ENCODE peak calls at places on chromosome 11, in seven cellular contexts. One of them, this sample, is unnamed.
A peak's percentile ranks its signal among the peaks of the same experiment; 100 is the strongest.

GRCh38 chr11:123261345-123262106 is 66.5 kb upstream of the CLMP start:
- DNase-seq in activated T-helper 1 cell treated with anti-CD3 and anti-CD28 coated beads, Interleukin-12 subunit alpha, Interleukin-12 subunit beta, Interleukin-2, Interleukin-4 antibody, amounts not matched to agents 30 ng/mL and 10 ng/mL and 1 ng/mL, durations not matched to agents 14 hours and 24 hours and 36 hours: peak; percentile 59
- DNase-seq in left colon: peak; percentile 89
- DNase-seq in activated CD8-positive, alpha-beta memory T cell treated with anti-CD3 and anti-CD28 coated beads for 48 hours: peak; percentile 60
- DNase-seq in activated gamma-delta T cell treated with anti-CD3 and anti-CD28 coated beads, Interleukin-2, amount 50 U/mL, for 16 hours: peak; percentile 46
- DNase-seq in HTR-8/SVneo: peak; percentile 85
- DNase-seq in CD8-positive, alpha-beta memory T cell: peak; percentile 64
- DNase-seq in this sample: peak; percentile 91

GRCh38 chr11:118415739-118416068 is 14.3 kb downstream of the ATP5MG start:
- DNase-seq in activated T-helper 1 cell treated with anti-CD3 and anti-CD28 coated beads, Interleukin-12 subunit alpha, Interleukin-12 subunit beta, Interleukin-2, Interleukin-4 antibody, amounts not matched to agents 30 ng/mL and 10 ng/mL and 1 ng/mL, durations not matched to agents 14 hours and 24 hours and 36 hours: peak; percentile 14
- DNase-seq in left colon: peak; percentile 16
- DNase-seq in activated CD8-positive, alpha-beta memory T cell treated with anti-CD3 and anti-CD28 coated beads for 48 hours: no peak
- DNase-seq in activated gamma-delta T cell treated with anti-CD3 and anti-CD28 coated beads, Interleukin-2, amount 50 U/mL, for 16 hours: no peak
- DNase-seq in HTR-8/SVneo: peak; percentile 71
- DNase-seq in CD8-positive, alpha-beta memory T cell: peak; percentile 53
- DNase-seq in this sample: peak; percentile 89

GRCh38 chr11:110296226-110297081 is at the start of gene RDX:
- DNase-seq in activated T-helper 1 cell treated with anti-CD3 and anti-CD28 coated beads, Interleukin-12 subunit alpha, Interleukin-12 subunit beta, Interleukin-2, Interleukin-4 antibody, amounts not matched to agents 30 ng/mL and 10 ng/mL and 1 ng/mL, durations not matched to agents 14 hours and 24 hours and 36 hours: peak; percentile 63
- DNase-seq in left colon: peak; percentile 66
- DNase-seq in activated CD8-positive, alpha-beta memory T cell treated with anti-CD3 and anti-CD28 coated beads for 48 hours: peak; percentile 36
- DNase-seq in activated gamma-delta T cell treated with anti-CD3 and anti-CD28 coated beads, Interleukin-2, amount 50 U/mL, for 16 hours: peak; percentile 29
- DNase-seq in HTR-8/SVneo: peak; percentile 82
- DNase-seq in CD8-positive, alpha-beta memory T cell: peak; percentile 68
- DNase-seq in this sample: peak; percentile 82

GRCh38 chr11:45146072-45147016 is at the start of gene PRDM11:
- DNase-seq in activated T-helper 1 cell treated with anti-CD3 and anti-CD28 coated beads, Interleukin-12 subunit alpha, Interleukin-12 subunit beta, Interleukin-2, Interleukin-4 antibody, amounts not matched to agents 30 ng/mL and 10 ng/mL and 1 ng/mL, durations not matched to agents 14 hours and 24 hours and 36 hours: peak; percentile 22
- DNase-seq in left colon: peak; percentile 53
- DNase-seq in activated CD8-positive, alpha-beta memory T cell treated with anti-CD3 and anti-CD28 coated beads for 48 hours: no peak
- DNase-seq in activated gamma-delta T cell treated with anti-CD3 and anti-CD28 coated beads, Interleukin-2, amount 50 U/mL, for 16 hours: peak; percentile 46
- DNase-seq in HTR-8/SVneo: peak; percentile 54
- DNase-seq in CD8-positive, alpha-beta memory T cell: peak; percentile 76
- DNase-seq in this sample: peak; percentile 93

GRCh38 chr11:101912823-101913284 is 2.0 kb upstream of the CEP126 start:
- DNase-seq in activated T-helper 1 cell treated with anti-CD3 and anti-CD28 coated beads, Interleukin-12 subunit alpha, Interleukin-12 subunit beta, Interleukin-2, Interleukin-4 antibody, amounts not matched to agents 30 ng/mL and 10 ng/mL and 1 ng/mL, durations not matched to agents 14 hours and 24 hours and 36 hours: no peak
- DNase-seq in left colon: no peak
- DNase-seq in activated CD8-positive, alpha-beta memory T cell treated with anti-CD3 and anti-CD28 coated beads for 48 hours: no peak
- DNase-seq in activated gamma-delta T cell treated with anti-CD3 and anti-CD28 coated beads, Interleukin-2, amount 50 U/mL, for 16 hours: no peak
- DNase-seq in HTR-8/SVneo: no peak
- DNase-seq in CD8-positive, alpha-beta memory T cell: no peak
- DNase-seq in this sample: no peak

GRCh38 chr11:120546312-120547205 is 35.0 kb downstream of the GRIK4 start:
- DNase-seq in activated T-helper 1 cell treated with anti-CD3 and anti-CD28 coated beads, Interleukin-12 subunit alpha, Interleukin-12 subunit beta, Interleukin-2, Interleukin-4 antibody, amounts not matched to agents 30 ng/mL and 10 ng/mL and 1 ng/mL, durations not matched to agents 14 hours and 24 hours and 36 hours: no peak
- DNase-seq in left colon: no peak
- DNase-seq in activated CD8-positive, alpha-beta memory T cell treated with anti-CD3 and anti-CD28 coated beads for 48 hours: no peak
- DNase-seq in activated gamma-delta T cell treated with anti-CD3 and anti-CD28 coated beads, Interleukin-2, amount 50 U/mL, for 16 hours: no peak
- DNase-seq in HTR-8/SVneo: peak; percentile 87
- DNase-seq in CD8-positive, alpha-beta memory T cell: no peak
- DNase-seq in this sample: no peak

GRCh38 chr11:3230636-3231549 is 1.3 kb downstream of the MRGPRE start:
- DNase-seq in activated T-helper 1 cell treated with anti-CD3 and anti-CD28 coated beads, Interleukin-12 subunit alpha, Interleukin-12 subunit beta, Interleukin-2, Interleukin-4 antibody, amounts not matched to agents 30 ng/mL and 10 ng/mL and 1 ng/mL, durations not matched to agents 14 hours and 24 hours and 36 hours: no peak
- DNase-seq in left colon: no peak
- DNase-seq in activated CD8-positive, alpha-beta memory T cell treated with anti-CD3 and anti-CD28 coated beads for 48 hours: no peak
- DNase-seq in activated gamma-delta T cell treated with anti-CD3 and anti-CD28 coated beads, Interleukin-2, amount 50 U/mL, for 16 hours: no peak
- DNase-seq in HTR-8/SVneo: no peak
- DNase-seq in CD8-positive, alpha-beta memory T cell: no peak
- DNase-seq in this sample: peak; percentile 52

GRCh38 chr11:3170756-3171670 is 5.9 kb upstream of the OSBPL5 start:
- DNase-seq in activated T-helper 1 cell treated with anti-CD3 and anti-CD28 coated beads, Interleukin-12 subunit alpha, Interleukin-12 subunit beta, Interleukin-2, Interleukin-4 antibody, amounts not matched to agents 30 ng/mL and 10 ng/mL and 1 ng/mL, durations not matched to agents 14 hours and 24 hours and 36 hours: no peak
- DNase-seq in left colon: no peak
- DNase-seq in activated CD8-positive, alpha-beta memory T cell treated with anti-CD3 and anti-CD28 coated beads for 48 hours: no peak
- DNase-seq in activated gamma-delta T cell treated with anti-CD3 and anti-CD28 coated beads, Interleukin-2, amount 50 U/mL, for 16 hours: no peak
- DNase-seq in HTR-8/SVneo: no peak
- DNase-seq in CD8-positive, alpha-beta memory T cell: peak; percentile 44
- DNase-seq in this sample: no peak

GRCh38 chr11:44305643-44306468 is 4.1 kb downstream of the ALX4 start:
- DNase-seq in activated T-helper 1 cell treated with anti-CD3 and anti-CD28 coated beads, Interleukin-12 subunit alpha, Interleukin-12 subunit beta, Interleukin-2, Interleukin-4 antibody, amounts not matched to agents 30 ng/mL and 10 ng/mL and 1 ng/mL, durations not matched to agents 14 hours and 24 hours and 36 hours: peak; percentile 46
- DNase-seq in left colon: peak; percentile 34
- DNase-seq in activated CD8-positive, alpha-beta memory T cell treated with anti-CD3 and anti-CD28 coated beads for 48 hours: no peak
- DNase-seq in activated gamma-delta T cell treated with anti-CD3 and anti-CD28 coated beads, Interleukin-2, amount 50 U/mL, for 16 hours: no peak
- DNase-seq in HTR-8/SVneo: no peak
- DNase-seq in CD8-positive, alpha-beta memory T cell: no peak
- DNase-seq in this sample: no peak

GRCh38 chr11:117419136-117419914 is 91.7 kb downstream of the CEP164 start:
- DNase-seq in activated T-helper 1 cell treated with anti-CD3 and anti-CD28 coated beads, Interleukin-12 subunit alpha, Interleukin-12 subunit beta, Interleukin-2, Interleukin-4 antibody, amounts not matched to agents 30 ng/mL and 10 ng/mL and 1 ng/mL, durations not matched to agents 14 hours and 24 hours and 36 hours: no peak
- DNase-seq in left colon: no peak
- DNase-seq in activated CD8-positive, alpha-beta memory T cell treated with anti-CD3 and anti-CD28 coated beads for 48 hours: no peak
- DNase-seq in activated gamma-delta T cell treated with anti-CD3 and anti-CD28 coated beads, Interleukin-2, amount 50 U/mL, for 16 hours: no peak
- DNase-seq in HTR-8/SVneo: peak; percentile 23
- DNase-seq in CD8-positive, alpha-beta memory T cell: no peak
- DNase-seq in this sample: peak; percentile 56

GRCh38 chr11:70078796-70079616 is 889 bp downstream of the ANO1 start:
- DNase-seq in activated T-helper 1 cell treated with anti-CD3 and anti-CD28 coated beads, Interleukin-12 subunit alpha, Interleukin-12 subunit beta, Interleukin-2, Interleukin-4 antibody, amounts not matched to agents 30 ng/mL and 10 ng/mL and 1 ng/mL, durations not matched to agents 14 hours and 24 hours and 36 hours: no peak
- DNase-seq in left colon: no peak
- DNase-seq in activated CD8-positive, alpha-beta memory T cell treated with anti-CD3 and anti-CD28 coated beads for 48 hours: no peak
- DNase-seq in activated gamma-delta T cell treated with anti-CD3 and anti-CD28 coated beads, Interleukin-2, amount 50 U/mL, for 16 hours: no peak
- DNase-seq in HTR-8/SVneo: no peak
- DNase-seq in CD8-positive, alpha-beta memory T cell: no peak
- DNase-seq in this sample: peak; percentile 64

GRCh38 chr11:6626971-6627761 is 7.9 kb upstream of the TPP1 start:
- DNase-seq in activated T-helper 1 cell treated with anti-CD3 and anti-CD28 coated beads, Interleukin-12 subunit alpha, Interleukin-12 subunit beta, Interleukin-2, Interleukin-4 antibody, amounts not matched to agents 30 ng/mL and 10 ng/mL and 1 ng/mL, durations not matched to agents 14 hours and 24 hours and 36 hours: no peak
- DNase-seq in left colon: no peak
- DNase-seq in activated CD8-positive, alpha-beta memory T cell treated with anti-CD3 and anti-CD28 coated beads for 48 hours: no peak
- DNase-seq in activated gamma-delta T cell treated with anti-CD3 and anti-CD28 coated beads, Interleukin-2, amount 50 U/mL, for 16 hours: no peak
- DNase-seq in HTR-8/SVneo: no peak
- DNase-seq in CD8-positive, alpha-beta memory T cell: no peak
- DNase-seq in this sample: no peak

This sample was measured in sigmoid colon.